ENCODE peak calls at places on chromosomes 6 and 20, in four cellular contexts. One of them, this sample, is unnamed.

GRCh38 chr6:88376759-88377387 is 210.7 kb upstream of the CNR1 start:
- DNase-seq in H54: no peak
- DNase-seq in aorta: no peak
- DNase-seq in kidney epithelial cell: no peak
- DNase-seq in this sample: no peak

GRCh38 chr6:18330548-18331066 is 56.5 kb upstream of the RNF144B start:
- DNase-seq in H54: no peak
- DNase-seq in aorta: no peak
- DNase-seq in kidney epithelial cell: no peak
- DNase-seq in this sample: no peak

GRCh38 chr6:56849876-56850275 is 105.0 kb upstream of the BEND6 start:
- DNase-seq in H54: no peak
- DNase-seq in aorta: peak
- DNase-seq in kidney epithelial cell: no peak
- DNase-seq in this sample: no peak

GRCh38 chr6:14758421-14759043 is 487.3 kb upstream of the JARID2 start:
- DNase-seq in H54: no peak
- DNase-seq in aorta: no peak
- DNase-seq in kidney epithelial cell: no peak
- DNase-seq in this sample: peak

GRCh38 chr6:24125980-24126379 is at the start of gene NRSN1:
- DNase-seq in H54: no peak
- DNase-seq in aorta: peak
- DNase-seq in kidney epithelial cell: no peak
- DNase-seq in this sample: no peak

GRCh38 chr20:40286991-40287531 is 402.0 kb downstream of the MAFB start:
- DNase-seq in H54: no peak
- DNase-seq in aorta: peak
- DNase-seq in kidney epithelial cell: no peak
- DNase-seq in this sample: no peak

GRCh38 chr20:61263084-61263695 is 11.1 kb downstream of the CDH4 start:
- DNase-seq in H54: no peak
- DNase-seq in aorta: no peak
- DNase-seq in kidney epithelial cell: no peak
- DNase-seq in this sample: no peak

GRCh38 chr6:42963855-42964605 is 3.5 kb downstream of the GNMT start:
- DNase-seq in H54: peak
- DNase-seq in aorta: no peak
- DNase-seq in kidney epithelial cell: no peak
- DNase-seq in this sample: no peak

GRCh38 chr6:21264288-21264818 is 329.2 kb upstream of the SOX4 start:
- DNase-seq in H54: no peak
- DNase-seq in aorta: no peak
- DNase-seq in kidney epithelial cell: no peak
- DNase-seq in this sample: no peak